ENCODE peak calls at places on chromosomes 7 and 10, in six cellular contexts. V is fibroblast of lung; S is stimulated activated CD4-positive, alpha-beta T cell treated with anti-CD3 and anti-CD28 coated beads, Interleukin-15, amount 100 ng/mL, for 1 hour; L is activated naive CD8-positive, alpha-beta T cell treated with anti-CD3 and anti-CD28 coated beads, Interleukin-2, amount 50 U/mL, for 24 hours; C is astrocyte of the spinal cord; H is activated CD8-positive, alpha-beta T cell treated with anti-CD3 and anti-CD28 coated beads for 36 hours. U is an unnamed sample.
A peak's percentile ranks its signal among the peaks of the same experiment; 100 is the strongest.

GRCh38 chr7:108203433-108204002 is 73.4 kb upstream of the LAMB4 start:
- DNase-seq in V (no peak), S (no peak), L (no peak), C (no peak), H (no peak), U (peak; percentile 72)

GRCh38 chr7:83211685-83212084 is 49.0 kb upstream of the PCLO start:
- DNase-seq in V (no peak), S (no peak), L (no peak), C (no peak), H (no peak), U (no peak)

GRCh38 chr10:87935290-87936141 is 72.1 kb downstream of the PTEN start:
- DNase-seq in V (peak; percentile 68), S (no peak), L (no peak), C (no peak), H (no peak), U (no peak)

GRCh38 chr10:88256013-88256680 is 327.0 kb downstream of the RNLS start:
- DNase-seq in V (no peak), S (no peak), L (no peak), C (peak; percentile 11), H (no peak), U (no peak)

GRCh38 chr10:128000660-128001059 is 93.8 kb downstream of the PTPRE start:
- DNase-seq in V (peak; percentile 65), S (no peak), L (no peak), C (peak; percentile 49), H (no peak), U (no peak)

GRCh38 chr10:32147730-32148129 is 91.5 kb upstream of the KIF5B start:
- DNase-seq in V (no peak), S (no peak), L (no peak), C (no peak), H (no peak), U (no peak)

GRCh38 chr7:70405241-70405640 is 726.7 kb upstream of the GALNT17 start:
- DNase-seq in V (peak; percentile 55), S (no peak), L (no peak), C (no peak), H (no peak), U (no peak)

GRCh38 chr10:133103311-133103910 is 15.7 kb downstream of the ADGRA1 start:
- DNase-seq in V (no peak), S (no peak), L (no peak), C (no peak), H (no peak), U (no peak)

GRCh38 chr7:23893942-23894890 is 184.2 kb downstream of the STK31 start:
- DNase-seq in V (peak; percentile 59), S (no peak), L (peak; percentile 72), C (no peak), H (peak; percentile 92), U (peak; percentile 87)

GRCh38 chr10:77308084-77308732 is 329.4 kb downstream of the KCNMA1 start:
- DNase-seq in V (no peak), S (no peak), L (no peak), C (no peak), H (no peak), U (no peak)

GRCh38 chr7:114109299-114109698 is 190.5 kb upstream of the PPP1R3A start:
- DNase-seq in V (no peak), S (no peak), L (no peak), C (no peak), H (no peak), U (no peak)

GRCh38 chr10:58435297-58435696 is 50.1 kb downstream of the TFAM start:
- DNase-seq in V (peak; percentile 100), S (no peak), L (peak; percentile 41), C (peak; percentile 99), H (peak; percentile 51), U (no peak)

GRCh38 chr7:13988765-13989137 is 715 bp downstream of the ETV1 start:
- DNase-seq in V (peak; percentile 44), S (no peak), L (no peak), C (peak; percentile 71), H (no peak), U (no peak)

GRCh38 chr10:119755446-119755845 is 29.6 kb downstream of the INPP5F start:
- DNase-seq in V (peak; percentile 72), S (no peak), L (no peak), C (peak; percentile 36), H (no peak), U (no peak)

GRCh38 chr10:84522612-84523462 is 194.4 kb downstream of the CCSER2 start:
- DNase-seq in V (peak; percentile 15), S (no peak), L (no peak), C (no peak), H (no peak), U (no peak)